ENCODE peak calls at places on chromosomes 2 and 18, in five cellular contexts. E, F, U, W and Q are unnamed samples.

GRCh38 chr2:43075054-43075593 is 151.3 kb downstream of the ZFP36L2 start:
- DNase-seq in F (peak), U (no peak), W (peak), E (peak), Q (peak)

GRCh38 chr2:99863914-99864273 is 278.5 kb downstream of the AFF3 start:
- DNase-seq in E (no peak), W (no peak), U (no peak), F (no peak), Q (no peak)

GRCh38 chr2:233120459-233120858 is 60.3 kb downstream of the INPP5D start:
- DNase-seq in U (no peak), E (no peak), W (no peak), F (peak), Q (no peak)

GRCh38 chr2:95361216-95361980 is 41.1 kb upstream of the FAHD2A start:
- DNase-seq in F (peak), W (no peak), U (no peak), E (no peak), Q (no peak)

GRCh38 chr18:79448621-79449020 is 52.9 kb downstream of the NFATC1 start:
- DNase-seq in W (no peak), U (no peak), E (no peak), F (no peak), Q (no peak)

GRCh38 chr2:10097352-10098148 is 17.3 kb upstream of the CYS1 start:
- DNase-seq in F (peak), U (peak), W (peak), E (peak), Q (peak)

GRCh38 chr2:69122271-69122670 is 109.3 kb downstream of the ANTXR1 start:
- DNase-seq in E (no peak), W (peak), U (no peak), F (no peak), Q (no peak)

GRCh38 chr2:55923091-55923977 is at the start of gene EFEMP1:
- DNase-seq in F (peak), U (peak), W (peak), E (peak), Q (no peak)

GRCh38 chr2:120237491-120237902 is 14.3 kb upstream of the TMEM185B start:
- DNase-seq in W (peak), U (no peak), F (peak), E (peak), Q (peak)

GRCh38 chr2:62343206-62343605 is 147.3 kb downstream of the B3GNT2 start:
- DNase-seq in U (no peak), E (no peak), W (no peak), F (no peak), Q (no peak)

GRCh38 chr2:238801791-238802190 is 46.1 kb upstream of the TWIST2 start:
- DNase-seq in W (no peak), E (no peak), F (no peak), U (no peak), Q (no peak)

GRCh38 chr18:46104128-46104911 is at the start of gene HAUS1:
- DNase-seq in F (peak), U (peak), E (peak), W (peak), Q (peak)

GRCh38 chr2:112812318-112813042 is 24.1 kb downstream of the IL1B start:
- DNase-seq in F (no peak), W (peak), U (no peak), E (peak), Q (peak)

GRCh38 chr2:128282246-128282975 is 36.3 kb downstream of the HS6ST1 start:
- DNase-seq in W (no peak), E (no peak), U (no peak), F (peak), Q (no peak)

GRCh38 chr2:148238561-148238960 is 217.7 kb downstream of the MBD5 start:
- DNase-seq in U (no peak), F (no peak), E (no peak), W (no peak), Q (no peak)

GRCh38 chr18:11512096-11513030 is 97.0 kb upstream of the SLC35G4 start:
- DNase-seq in E (no peak), F (no peak), W (peak), U (no peak), Q (no peak)

GRCh38 chr18:75441921-75442320 is 14.4 kb upstream of the SMIM21 start:
- DNase-seq in F (no peak), W (no peak), E (no peak), U (no peak), Q (no peak)

GRCh38 chr18:812123-812672 is at the start of gene YES1:
- DNase-seq in W (peak), E (peak), U (peak), F (peak), Q (no peak)

GRCh38 chr2:1491751-1492150 is 78.5 kb downstream of the TPO start:
- DNase-seq in U (no peak), E (no peak), F (peak), W (no peak), Q (no peak)

GRCh38 chr2:127423880-127424279 is 5.7 kb downstream of the PROC start:
- DNase-seq in F (no peak), W (no peak), U (no peak), E (no peak), Q (no peak)

GRCh38 chr2:28658369-28658768 is 93.3 kb upstream of the PPP1CB start:
- DNase-seq in E (peak), W (peak), F (no peak), U (no peak), Q (no peak)

GRCh38 chr2:205510345-205510744 is 172.0 kb upstream of the NRP2 start:
- DNase-seq in U (no peak), E (peak), F (no peak), W (no peak), Q (no peak)

GRCh38 chr2:213934560-213934959 is 476.3 kb upstream of the VWC2L start:
- DNase-seq in E (peak), U (peak), W (peak), F (no peak), Q (peak)

GRCh38 chr18:75130591-75131274 is 78.2 kb downstream of the PTGR3 start:
- DNase-seq in E (no peak), U (no peak), F (peak), W (no peak), Q (no peak)

GRCh38 chr2:60470340-60470739 is 83.1 kb downstream of the BCL11A start:
- DNase-seq in U (no peak), W (no peak), F (no peak), E (no peak), Q (no peak)

DNA sequence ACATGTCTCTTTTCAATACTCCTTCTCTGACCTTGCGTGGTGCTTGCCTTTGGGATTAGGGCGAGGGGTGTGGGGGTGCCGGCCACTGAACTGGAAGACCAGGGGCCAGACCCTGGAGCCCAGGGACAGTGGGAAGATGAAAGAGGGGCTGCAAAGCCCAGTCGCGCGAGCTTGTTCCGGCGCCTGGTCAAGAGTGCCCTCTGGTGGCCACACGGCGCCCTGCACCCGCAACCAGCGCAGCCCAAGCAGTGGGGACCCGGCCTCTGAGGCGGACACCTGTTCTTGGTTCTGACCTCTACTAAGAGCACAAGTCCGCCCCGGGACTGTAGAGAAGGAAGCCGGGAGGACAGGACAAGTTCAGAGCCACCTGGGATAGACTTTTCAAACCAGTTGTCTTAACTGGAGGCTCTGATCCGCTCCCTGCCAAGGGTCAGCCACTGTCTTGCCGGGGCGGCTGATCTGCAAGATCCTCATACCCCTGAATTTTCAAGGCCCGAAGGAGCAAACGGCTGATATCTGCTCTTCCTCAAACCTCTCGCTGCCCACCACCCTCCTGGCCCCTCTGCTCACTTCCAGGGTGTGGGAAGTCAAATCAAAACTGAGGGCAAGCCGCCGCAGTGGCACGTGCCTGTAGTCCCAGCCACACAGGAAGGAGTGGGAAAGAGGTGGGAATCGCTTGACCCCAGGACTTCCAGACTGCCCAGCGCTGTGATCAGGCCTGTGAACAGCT is 14.9 kb upstream of the MSH6 start:
- DNase-seq in U (peak), W (peak), E (peak), F (peak), Q (no peak)
- TF ChIP-seq CTCF in U (peak), W (peak), E (peak), F (peak), Q (peak)

GRCh38 chr18:9150116-9150515 is 13.5 kb downstream of the ANKRD12 start:
- DNase-seq in E (no peak), F (no peak), U (no peak), W (no peak), Q (no peak)

GRCh38 chr18:9147440-9148238 is 11.1 kb downstream of the ANKRD12 start:
- DNase-seq in F (no peak), E (peak), W (peak), U (peak), Q (peak)

GRCh38 chr18:9153281-9153680 is 16.7 kb downstream of the ANKRD12 start:
- DNase-seq in U (no peak), E (no peak), F (no peak), W (no peak), Q (no peak)

GRCh38 chr18:9146224-9146623 is 9.6 kb downstream of the ANKRD12 start:
- DNase-seq in F (no peak), W (no peak), U (no peak), E (no peak), Q (no peak)

DNA sequence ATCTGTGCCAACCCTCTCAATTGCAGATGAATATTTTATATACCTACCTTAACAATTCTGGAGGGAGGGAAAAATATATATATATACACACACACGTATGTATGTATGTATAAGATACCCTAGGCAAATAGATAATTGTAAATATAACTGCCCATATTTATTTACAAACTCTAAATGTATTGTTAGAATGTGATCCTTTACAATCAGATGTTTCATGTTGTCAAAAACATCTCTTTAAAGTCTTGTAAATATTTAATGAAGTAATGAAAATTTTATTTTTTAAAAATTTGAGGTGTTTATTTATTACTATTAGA is 11.6 kb downstream of the ANKRD12 start:
- DNase-seq in E (no peak), F (no peak), W (no peak), U (no peak), Q (no peak)
- TF ChIP-seq CTCF in E (no peak), F (no peak), W (no peak), U (peak), Q (no peak)

GRCh38 chr18:50272593-50272992 is 6.3 kb upstream of the CFAP53 start:
- DNase-seq in E (no peak), U (no peak), W (no peak), F (no peak), Q (no peak)

GRCh38 chr18:50273203-50274043 is 7.1 kb upstream of the CFAP53 start:
- DNase-seq in W (no peak), F (no peak), U (no peak), E (no peak), Q (no peak)

GRCh38 chr18:50262977-50263376 is 3.3 kb downstream of the CFAP53 start:
- DNase-seq in U (no peak), W (no peak), E (no peak), F (no peak), Q (no peak)

GRCh38 chr18:50266248-50266704 is at the start of gene CFAP53:
- DNase-seq in E (peak), F (peak), W (peak), U (peak), Q (peak)

GRCh38 chr18:50268022-50268747 is 1.9 kb upstream of the CFAP53 start:
- DNase-seq in W (peak), U (peak), F (peak), E (peak), Q (no peak)
- TF ChIP-seq CTCF in W (peak), U (peak), F (peak), E (peak), Q (peak)

DNA sequence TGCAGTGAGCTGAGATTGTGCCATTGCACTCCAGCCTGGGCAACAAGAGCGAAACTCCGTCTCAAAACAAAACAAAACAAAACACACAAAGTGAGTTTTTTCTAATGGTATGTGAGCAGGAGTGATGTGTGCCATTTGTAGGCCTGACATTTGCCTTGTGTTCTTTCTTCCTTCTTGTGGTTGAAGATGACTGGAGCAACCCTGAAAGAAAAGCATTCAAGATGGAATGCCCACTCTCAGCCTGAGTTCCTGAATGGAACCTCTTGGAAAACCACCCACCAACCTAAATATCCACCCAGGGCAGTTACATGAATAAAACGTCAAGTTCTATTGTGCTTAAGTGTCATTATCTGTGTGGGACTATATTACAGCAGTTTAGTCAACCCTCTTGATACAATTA is 26.5 kb downstream of the PGAP1 start:
- DNase-seq in F (no peak), U (no peak), E (no peak), W (no peak), Q (no peak)
- TF ChIP-seq CTCF in F (no peak), U (no peak), E (no peak), W (no peak), Q (no peak)

GRCh38 chr2:231725476-231725875 is 17.2 kb downstream of the PTMA start:
- DNase-seq in W (no peak), F (no peak), U (no peak), E (no peak), Q (no peak)

GRCh38 chr2:231727621-231728020 is 19.3 kb downstream of the PTMA start:
- DNase-seq in U (no peak), W (no peak), F (no peak), E (no peak), Q (no peak)

GRCh38 chr2:231721641-231722310 is 13.5 kb downstream of the PTMA start:
- DNase-seq in E (no peak), U (no peak), W (no peak), F (no peak), Q (no peak)

GRCh38 chr2:231722721-231723307 is 14.5 kb downstream of the PTMA start:
- DNase-seq in W (no peak), U (no peak), F (no peak), E (no peak), Q (no peak)

DNA sequence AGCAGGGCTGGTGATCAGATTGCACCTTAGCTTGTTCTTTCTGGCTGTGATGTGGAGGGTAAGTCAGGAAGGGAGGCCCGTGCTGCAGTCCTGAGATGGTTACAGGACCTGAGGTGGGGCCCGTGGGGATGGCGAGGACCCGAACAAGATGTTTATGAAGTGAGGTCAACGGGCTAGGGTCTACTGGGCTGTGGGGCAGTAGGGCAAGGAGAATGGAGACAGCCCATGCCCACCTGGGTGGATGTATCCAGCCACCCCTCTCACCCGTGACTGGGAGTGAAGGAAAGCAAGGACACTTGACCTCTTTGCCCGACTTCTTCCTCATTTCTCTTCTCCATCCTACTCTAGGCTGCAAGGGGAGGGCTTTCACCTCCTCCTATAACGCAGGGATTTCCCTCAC is 18.0 kb downstream of the PTMA start:
- DNase-seq in W (no peak), F (no peak), E (no peak), U (no peak), Q (no peak)
- TF ChIP-seq CTCF in W (no peak), F (no peak), E (no peak), U (no peak), Q (no peak)